ENCODE peak calls at places on chromosomes 4 and X, in four cellular contexts. Q is AML-193, B is Daoy, P is H9. F is an unnamed sample.
A peak's percentile ranks its signal among the peaks of the same experiment; 100 is the strongest.

GRCh38 chr4:76623217-76624060 is 188.4 kb downstream of the SHROOM3 start:
- DNase-seq in Q (no peak), B (no peak), P (no peak), F (no peak)

GRCh38 chr4:6472387-6473263 is at the start of gene PPP2R2C:
- DNase-seq in Q (no peak), B (peak; percentile 22), P (peak; percentile 42), F (no peak)

GRCh38 chr4:3250438-3250955 is 1.5 kb downstream of the MSANTD1 start:
- DNase-seq in Q (no peak), B (no peak), P (peak; percentile 83), F (no peak)

GRCh38 chr4:1048781-1049590 is 37.6 kb downstream of the FGFRL1 start:
- DNase-seq in Q (no peak), B (no peak), P (peak; percentile 22), F (no peak)

GRCh38 chr4:174663254-174663653 is 141.0 kb upstream of the HPGD start:
- DNase-seq in Q (no peak), B (no peak), P (no peak), F (no peak)

GRCh38 chr4:118265312-118266144 is 87.3 kb downstream of the PRSS12 start:
- DNase-seq in Q (no peak), B (no peak), P (peak; percentile 40), F (no peak)

GRCh38 chr4:43757147-43757546 is 691.5 kb downstream of the KCTD8 start:
- DNase-seq in Q (no peak), B (no peak), P (peak; percentile 34), F (no peak)

GRCh38 chrX:10007604-10008003 is 40.4 kb downstream of the CLDN34 start:
- DNase-seq in Q (no peak), B (peak; percentile 13), P (no peak), F (no peak)

GRCh38 chrX:12700745-12701144 is 90.5 kb upstream of the PRPS2 start:
- DNase-seq in Q (no peak), B (no peak), P (no peak), F (no peak)

GRCh38 chr4:41590591-41590990 is 52.6 kb downstream of the LIMCH1 start:
- DNase-seq in Q (no peak), B (peak; percentile 67), P (no peak), F (no peak)

GRCh38 chr4:53366301-53366716 is 448 bp upstream of the SCFD2 start:
- DNase-seq in Q (no peak), B (no peak), P (no peak), F (no peak)

GRCh38 chrX:95662200-95662599 is 1022.4 kb upstream of the DIAPH2 start:
- DNase-seq in Q (no peak), B (no peak), P (no peak), F (no peak)

GRCh38 chr4:66376396-66376795 is 706.1 kb upstream of the EPHA5 start:
- DNase-seq in Q (no peak), B (no peak), P (no peak), F (no peak)

GRCh38 chrX:78105944-78106650 is 2.0 kb downstream of the PGK1 start:
- DNase-seq in Q (no peak), B (no peak), P (no peak), F (no peak)

GRCh38 chr4:14650127-14650526 is 352.2 kb upstream of the CPEB2 start:
- DNase-seq in Q (no peak), B (no peak), P (no peak), F (no peak)

GRCh38 chrX:87583679-87584078 is 66.1 kb downstream of the KLHL4 start:
- DNase-seq in Q (peak; percentile 3), B (peak; percentile 1), P (peak; percentile 66), F (no peak)

GRCh38 chr4:34105311-34105710 is 2139.0 kb downstream of the ARAP2 start:
- DNase-seq in Q (no peak), B (no peak), P (no peak), F (no peak)

GRCh38 chr4:151652841-151653547 is 107.8 kb downstream of the GATB start:
- DNase-seq in Q (no peak), B (no peak), P (no peak), F (no peak)

GRCh38 chrX:96685205-96686099 is 810 bp downstream of the DIAPH2 start:
- DNase-seq in Q (peak; percentile 68), B (peak; percentile 57), P (peak; percentile 33), F (peak; percentile 7)

GRCh38 chrX:103697687-103698086 is 11.2 kb upstream of the MORF4L2 start:
- DNase-seq in Q (no peak), B (no peak), P (no peak), F (no peak)

GRCh38 chr4:80535551-80535950 is 200.0 kb downstream of the CFAP299 start:
- DNase-seq in Q (no peak), B (no peak), P (no peak), F (no peak)

GRCh38 chr4:77010841-77011354 is 61.3 kb downstream of the SEPTIN11 start:
- DNase-seq in Q (no peak), B (peak; percentile 28), P (no peak), F (peak; percentile 25)

GRCh38 chrX:118257781-118258180 is 88.1 kb upstream of the WDR44 start:
- DNase-seq in Q (no peak), B (no peak), P (no peak), F (no peak)